ENCODE peak calls at places on chromosomes 11 and 22, in eight cellular contexts. I is GM23338, Y is sigmoid colon, U is HCT116, K is stomach, D is HepG2, X is suprapubic skin, N is transverse colon. V is an unnamed sample.
A peak's percentile ranks its signal among the peaks of the same experiment; 100 is the strongest.

GRCh38 chr11:85874265-85874664 is 19.1 kb downstream of the CCDC83 start:
- DNase-seq in I (no peak), Y (no peak), U (no peak), K (no peak), D (no peak), X (no peak), N (no peak), V (no peak)

GRCh38 chr11:93614111-93614784 is 47.2 kb upstream of the CEP295 start:
- DNase-seq in I (peak; percentile 47), Y (no peak), U (peak; percentile 43), K (no peak), D (peak; percentile 63), X (no peak), N (no peak), V (no peak)

GRCh38 chr11:43579171-43579918 is 101.2 kb upstream of the HSD17B12 start:
- DNase-seq in I (peak; percentile 85), Y (no peak), U (no peak), K (no peak), D (no peak), X (no peak), N (no peak), V (no peak)

GRCh38 chr11:19338375-19338774 is 97.6 kb upstream of the E2F8 start:
- DNase-seq in I (no peak), Y (no peak), U (no peak), K (no peak), D (no peak), X (no peak), N (no peak), V (no peak)

GRCh38 chr11:57493507-57494503 is 21.7 kb downstream of the SLC43A1 start:
- DNase-seq in I (peak; percentile 97), Y (peak; percentile 81), U (peak; percentile 73), K (peak; percentile 83), D (peak; percentile 73), X (no peak), N (peak; percentile 68), V (peak; percentile 90)

GRCh38 chr11:3622521-3622920 is 19.3 kb downstream of the ART5 start:
- DNase-seq in I (no peak), Y (peak; percentile 50), U (no peak), K (no peak), D (no peak), X (no peak), N (no peak), V (peak; percentile 54)

GRCh38 chr11:71486320-71486719 is 33.3 kb downstream of the NADSYN1 start:
- DNase-seq in I (no peak), Y (peak; percentile 5), U (no peak), K (no peak), D (no peak), X (no peak), N (no peak), V (peak; percentile 4)

GRCh38 chr11:844693-845644 is 2.3 kb downstream of the TSPAN4 start:
- DNase-seq in I (peak; percentile 94), Y (peak; percentile 99), U (no peak), K (peak; percentile 77), D (peak; percentile 88), X (peak; percentile 96), N (peak; percentile 79), V (peak; percentile 90)

GRCh38 chr11:65719887-65720236 is 736 bp downstream of the RNASEH2C start:
- DNase-seq in I (no peak), Y (no peak), U (no peak), K (no peak), D (no peak), X (no peak), N (no peak), V (no peak)

GRCh38 chr11:62108017-62108750 is 15.6 kb upstream of the INCENP start:
- DNase-seq in I (peak; percentile 92), Y (no peak), U (peak; percentile 59), K (no peak), D (peak; percentile 65), X (no peak), N (no peak), V (no peak)

GRCh38 chr11:96341237-96342130 is 1.5 kb downstream of the MAML2 start:
- DNase-seq in I (peak; percentile 56), Y (peak; percentile 79), U (no peak), K (peak; percentile 60), D (peak; percentile 44), X (no peak), N (peak; percentile 75), V (peak; percentile 91)

GRCh38 chr11:23013509-23013908 is 153.2 kb upstream of the CCDC179 start:
- DNase-seq in I (no peak), Y (no peak), U (no peak), K (no peak), D (no peak), X (no peak), N (no peak), V (no peak)

GRCh38 chr11:109770323-109770722 is 322.9 kb upstream of the ZC3H12C start:
- DNase-seq in I (no peak), Y (no peak), U (no peak), K (no peak), D (no peak), X (no peak), N (no peak), V (no peak)

GRCh38 chr22:46991666-46992065 is 229.2 kb downstream of the TBC1D22A start:
- DNase-seq in I (no peak), Y (no peak), U (no peak), K (no peak), D (no peak), X (no peak), N (no peak), V (no peak)

GRCh38 chr22:17369553-17370035 is 334 bp downstream of the CECR2 start:
- DNase-seq in I (peak; percentile 71), Y (no peak), U (no peak), K (no peak), D (no peak), X (peak; percentile 60), N (peak; percentile 14), V (peak; percentile 82)

GRCh38 chr22:42927966-42928365 is 70.9 kb upstream of the ARFGAP3 start:
- DNase-seq in I (no peak), Y (no peak), U (no peak), K (no peak), D (no peak), X (no peak), N (no peak), V (no peak)

GRCh38 chr11:3183523-3183922 is 18.4 kb upstream of the OSBPL5 start:
- DNase-seq in I (no peak), Y (no peak), U (no peak), K (no peak), D (no peak), X (no peak), N (no peak), V (peak; percentile 78)

GRCh38 chr11:123430736-123431356 is 777 bp downstream of the GRAMD1B start:
- DNase-seq in I (peak; percentile 81), Y (peak; percentile 78), U (no peak), K (peak; percentile 52), D (no peak), X (peak; percentile 84), N (peak; percentile 72), V (peak; percentile 95)

GRCh38 chr11:69166186-69167115 is 10.7 kb downstream of the SMIM38 start:
- DNase-seq in I (peak; percentile 54), Y (no peak), U (peak; percentile 35), K (no peak), D (peak; percentile 50), X (no peak), N (no peak), V (peak; percentile 62)

GRCh38 chr11:10257478-10257877 is 36.5 kb downstream of the SBF2 start:
- DNase-seq in I (peak; percentile 35), Y (no peak), U (no peak), K (no peak), D (no peak), X (no peak), N (no peak), V (no peak)

DNA sequence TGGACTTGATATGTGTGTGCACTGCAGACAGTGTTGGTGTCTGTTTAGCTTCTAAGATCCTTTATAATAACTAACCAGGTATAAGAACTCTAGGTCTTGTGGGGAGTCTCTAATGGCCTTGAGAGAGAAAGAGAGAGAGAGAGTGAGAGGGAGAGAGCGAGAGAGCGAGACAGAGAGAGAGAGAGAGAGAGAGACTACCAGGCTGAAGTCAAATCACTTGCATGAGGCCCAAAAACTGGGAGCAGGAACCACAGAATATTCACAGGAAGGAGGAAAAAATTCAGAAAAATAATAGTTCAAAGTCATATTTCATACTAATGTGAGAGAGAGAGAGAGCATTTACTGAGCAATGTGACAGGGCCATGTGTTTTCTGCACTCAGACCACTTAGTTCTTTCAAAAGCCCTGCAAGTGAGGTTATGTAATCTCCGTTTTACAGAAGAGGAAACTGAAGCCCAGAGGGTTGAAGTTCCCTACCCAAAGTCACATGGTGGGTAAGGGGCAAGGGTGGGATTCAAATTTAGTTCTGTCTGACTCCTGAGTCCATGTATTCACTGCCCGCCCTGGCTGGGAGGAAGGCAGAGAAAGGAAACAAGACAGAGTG is 8.5 kb upstream of the MIAT start:
- DNase-seq in I (no peak), Y (no peak), U (no peak), K (no peak), D (no peak), X (no peak), N (no peak), V (no peak)
- TF ChIP-seq POLR2AphosphoS5 in I (no peak), Y (no peak), U (no peak), K (no peak), D (no peak), X (no peak), N (no peak), V (no peak)

GRCh38 chr11:115505165-115505564 is 950 bp upstream of the CADM1 start:
- DNase-seq in I (peak; percentile 38), Y (no peak), U (no peak), K (no peak), D (no peak), X (no peak), N (no peak), V (no peak)
- H3K4me3 ChIP-seq in I (peak overlapping the region; percentile 74), Y (peak overlapping the region; percentile 70), U (no peak overlapping the region), K (peak overlapping the region; percentile 79), D (peak overlapping the region; percentile 91), X (peak overlapping the region; percentile 64), N (peak overlapping the region; percentile 50), V (peak overlapping the region; percentile 49)

GRCh38 chr11:118870396-118871343 is 13.0 kb upstream of the CXCR5 start:
- DNase-seq in I (peak; percentile 42), Y (peak; percentile 82), U (no peak), K (no peak), D (peak; percentile 28), X (no peak), N (peak; percentile 28), V (peak; percentile 83)
- TF ChIP-seq CTCF in I (peak; percentile 44), Y (no peak), U (no peak), K (no peak), D (peak; percentile 56), X (no peak), N (no peak), V (peak; percentile 4)

GRCh38 chr22:38865201-38866023 is 6.6 kb downstream of the CBX6 start:
- DNase-seq in I (no peak), Y (peak; percentile 69), U (no peak), K (no peak), D (no peak), X (no peak), N (no peak), V (peak; percentile 80)

GRCh38 chr22:38862375-38863329 is 9.4 kb downstream of the CBX6 start:
- DNase-seq in I (peak; percentile 59), Y (peak; percentile 87), U (no peak), K (no peak), D (no peak), X (no peak), N (peak; percentile 33), V (no peak)

GRCh38 chr22:38866024-38866398 is 6.0 kb downstream of the CBX6 start:
- DNase-seq in I (no peak), Y (peak; percentile 61), U (no peak), K (no peak), D (no peak), X (peak; percentile 76), N (no peak), V (no peak)

GRCh38 chr22:38863531-38864131 is 8.4 kb downstream of the CBX6 start:
- DNase-seq in I (no peak), Y (peak; percentile 66), U (no peak), K (no peak), D (no peak), X (no peak), N (no peak), V (peak; percentile 66)

GRCh38 chr22:38864361-38865191 is 7.4 kb downstream of the CBX6 start:
- DNase-seq in I (peak; percentile 67), Y (peak; percentile 75), U (no peak), K (peak; percentile 70), D (no peak), X (no peak), N (peak; percentile 38), V (peak; percentile 81)
- TF ChIP-seq POLR2AphosphoS5 in I (no peak), Y (no peak), U (no peak), K (peak; percentile 5), D (no peak), X (no peak), N (no peak), V (peak; percentile 76)